ENCODE peak calls at places on chromosome 4, in five cellular contexts. One of them, this sample, is unnamed.
A peak's percentile ranks its signal among the peaks of the same experiment; 100 is the strongest.

GRCh38 chr4:116501954-116502353 is 583.4 kb downstream of the TRAM1L1 start:
- DNase-seq in HepG2: no peak
- DNase-seq in suprapubic skin: no peak
- DNase-seq in GM23338: peak; percentile 18
- DNase-seq in thyroid gland: no peak
- DNase-seq in this sample: no peak

GRCh38 chr4:153741529-153741928 is 18.3 kb downstream of the RNF175 start:
- DNase-seq in HepG2: no peak
- DNase-seq in suprapubic skin: no peak
- DNase-seq in GM23338: no peak
- DNase-seq in thyroid gland: no peak
- DNase-seq in this sample: no peak

GRCh38 chr4:2714071-2714770 is 41.9 kb downstream of the TNIP2 start:
- DNase-seq in HepG2: no peak
- DNase-seq in suprapubic skin: no peak
- DNase-seq in GM23338: no peak
- DNase-seq in thyroid gland: peak; percentile 81
- DNase-seq in this sample: peak; percentile 80

GRCh38 chr4:4427478-4427870 is 40.6 kb downstream of the NSG1 start:
- DNase-seq in HepG2: no peak
- DNase-seq in suprapubic skin: no peak
- DNase-seq in GM23338: no peak
- DNase-seq in thyroid gland: peak; percentile 29
- DNase-seq in this sample: no peak

GRCh38 chr4:139555705-139556070 is 331 bp downstream of the SETD7 start:
- DNase-seq in HepG2: no peak
- DNase-seq in suprapubic skin: peak; percentile 83
- DNase-seq in GM23338: no peak
- DNase-seq in thyroid gland: peak; percentile 50
- DNase-seq in this sample: no peak

GRCh38 chr4:76377922-76378321 is 43.0 kb downstream of the CCDC158 start:
- DNase-seq in HepG2: peak; percentile 44
- DNase-seq in suprapubic skin: no peak
- DNase-seq in GM23338: peak; percentile 84
- DNase-seq in thyroid gland: peak; percentile 35
- DNase-seq in this sample: peak; percentile 60

GRCh38 chr4:8656711-8657380 is 64.3 kb downstream of the CPZ start:
- DNase-seq in HepG2: no peak
- DNase-seq in suprapubic skin: peak; percentile 74
- DNase-seq in GM23338: no peak
- DNase-seq in thyroid gland: no peak
- DNase-seq in this sample: no peak

GRCh38 chr4:22238742-22239141 is 277.1 kb downstream of the ADGRA3 start:
- DNase-seq in HepG2: peak; percentile 2
- DNase-seq in suprapubic skin: no peak
- DNase-seq in GM23338: peak; percentile 77
- DNase-seq in thyroid gland: peak; percentile 27
- DNase-seq in this sample: peak; percentile 24

GRCh38 chr4:119656986-119657635 is 28.5 kb upstream of the PDE5A start:
- DNase-seq in HepG2: no peak
- DNase-seq in suprapubic skin: no peak
- DNase-seq in GM23338: no peak
- DNase-seq in thyroid gland: no peak
- DNase-seq in this sample: no peak

GRCh38 chr4:128782076-128782715 is 27.3 kb upstream of the JADE1 start:
- DNase-seq in HepG2: peak; percentile 28
- DNase-seq in suprapubic skin: no peak
- DNase-seq in GM23338: peak; percentile 52
- DNase-seq in thyroid gland: peak; percentile 33
- DNase-seq in this sample: peak; percentile 27

GRCh38 chr4:2792711-2793577 is at the start of gene SH3BP2:
- DNase-seq in HepG2: peak; percentile 63
- DNase-seq in suprapubic skin: peak; percentile 89
- DNase-seq in GM23338: peak; percentile 90
- DNase-seq in thyroid gland: peak; percentile 80
- DNase-seq in this sample: peak; percentile 85

GRCh38 chr4:102598102-102598758 is 97.1 kb downstream of the NFKB1 start:
- DNase-seq in HepG2: no peak
- DNase-seq in suprapubic skin: no peak
- DNase-seq in GM23338: no peak
- DNase-seq in thyroid gland: no peak
- DNase-seq in this sample: no peak
- H3K36me3 ChIP-seq in HepG2: peaks cover 71% of the 10 kb centered on the region
- H3K36me3 ChIP-seq in suprapubic skin: peaks cover 80% of the 10 kb centered on the region
- H3K36me3 ChIP-seq in GM23338: no peaks in the 10 kb centered on the region
- H3K36me3 ChIP-seq in thyroid gland: peaks cover 13% of the 10 kb centered on the region
- H3K36me3 ChIP-seq in this sample: peaks cover 17% of the 10 kb centered on the region

GRCh38 chr4:10015140-10015753 is 6.0 kb downstream of the SLC2A9 start:
- DNase-seq in HepG2: no peak
- DNase-seq in suprapubic skin: no peak
- DNase-seq in GM23338: peak; percentile 82
- DNase-seq in thyroid gland: peak; percentile 72
- DNase-seq in this sample: peak; percentile 62
- H3K4me1 ChIP-seq in HepG2: peaks cover 100% of the 10 kb centered on the region
- H3K4me1 ChIP-seq in suprapubic skin: peaks cover 24% of the 10 kb centered on the region
- H3K4me1 ChIP-seq in GM23338: peaks cover 4% of the 10 kb centered on the region
- H3K4me1 ChIP-seq in thyroid gland: peaks cover 23% of the 10 kb centered on the region
- H3K4me1 ChIP-seq in this sample: peaks cover 2% of the 10 kb centered on the region

DNA sequence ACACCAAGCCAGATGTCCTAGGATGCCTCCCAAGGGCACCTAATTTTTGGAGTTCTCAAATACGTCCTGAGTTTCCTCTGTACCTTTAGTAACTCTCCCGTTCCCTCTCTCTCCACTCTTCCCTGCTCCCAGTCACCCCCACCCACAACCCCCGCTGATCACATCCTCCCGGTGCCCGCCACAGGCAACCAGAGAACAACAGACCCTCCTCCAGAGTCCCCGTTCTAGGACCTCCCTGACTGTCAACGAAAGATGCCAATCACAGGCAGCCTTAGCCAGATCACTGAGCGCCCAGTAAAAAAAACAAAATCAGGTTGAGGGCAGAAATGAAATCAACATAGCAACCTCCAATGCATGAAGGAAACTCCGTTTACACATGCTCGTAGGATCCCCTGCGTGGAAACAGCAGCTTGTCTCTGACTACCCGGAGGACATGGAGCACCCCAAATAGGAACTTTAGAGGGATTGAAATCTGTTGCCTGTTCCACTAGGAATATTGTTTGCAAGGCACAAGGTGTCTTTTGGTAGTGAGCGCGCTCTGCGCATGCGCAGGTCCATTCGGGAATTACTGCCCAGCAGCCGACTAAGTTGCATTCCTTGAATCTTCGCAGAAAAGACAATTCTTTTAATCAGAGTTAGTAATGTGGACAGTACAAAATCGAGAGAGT is at the start of gene GABRB1:
- DNase-seq in HepG2: no peak
- DNase-seq in suprapubic skin: no peak
- DNase-seq in GM23338: peak; percentile 76
- DNase-seq in thyroid gland: peak; percentile 77
- DNase-seq in this sample: peak; percentile 74
- H3K4me3 ChIP-seq in HepG2: peak within 1 kb of the TSS; percentile 51
- H3K4me3 ChIP-seq in suprapubic skin: peak within 1 kb of the TSS; percentile 51
- H3K4me3 ChIP-seq in GM23338: peak within 1 kb of the TSS; percentile 69
- H3K4me3 ChIP-seq in thyroid gland: no peak within 1 kb of the TSS
- H3K4me3 ChIP-seq in this sample: peak within 1 kb of the TSS; percentile 89

GRCh38 chr4:68359508-68359907 is 9.6 kb upstream of the YTHDC1 start:
- DNase-seq in HepG2: no peak
- DNase-seq in suprapubic skin: no peak
- DNase-seq in GM23338: no peak
- DNase-seq in thyroid gland: no peak
- DNase-seq in this sample: no peak
- H3K36me3 ChIP-seq in HepG2: no peaks in the 10 kb centered on the region
- H3K36me3 ChIP-seq in suprapubic skin: no peaks in the 10 kb centered on the region
- H3K36me3 ChIP-seq in GM23338: no peaks in the 10 kb centered on the region
- H3K36me3 ChIP-seq in thyroid gland: no peaks in the 10 kb centered on the region
- H3K36me3 ChIP-seq in this sample: no peaks in the 10 kb centered on the region

GRCh38 chr4:1310031-1310795 is 20.5 kb downstream of the MAEA start:
- DNase-seq in HepG2: no peak
- DNase-seq in suprapubic skin: no peak
- DNase-seq in GM23338: no peak
- DNase-seq in thyroid gland: no peak
- DNase-seq in this sample: no peak
- H3K4me1 ChIP-seq in HepG2: peaks cover 64% of the 10 kb centered on the region
- H3K4me1 ChIP-seq in suprapubic skin: peaks cover 45% of the 10 kb centered on the region
- H3K4me1 ChIP-seq in GM23338: peaks cover 8% of the 10 kb centered on the region
- H3K4me1 ChIP-seq in thyroid gland: peaks cover 38% of the 10 kb centered on the region
- H3K4me1 ChIP-seq in this sample: no peaks in the 10 kb centered on the region